ENCODE peak calls at places on chromosomes 2 and 18, in four cellular contexts. A, P, V and N are unnamed samples.

GRCh38 chr2:147782521-147782920 is 62.3 kb upstream of the ACVR2A start:
- DNase-seq in A (no peak), P (no peak), V (no peak), N (peak)

GRCh38 chr2:98479959-98480524 is 35.4 kb downstream of the INPP4A start:
- DNase-seq in A (no peak), P (peak), V (no peak), N (peak)

GRCh38 chr18:54163458-54163857 is 61.0 kb downstream of the MBD2 start:
- DNase-seq in A (no peak), P (no peak), V (no peak), N (no peak)

GRCh38 chr2:147621656-147622197 is 223.1 kb upstream of the ACVR2A start:
- DNase-seq in A (no peak), P (no peak), V (no peak), N (no peak)

GRCh38 chr2:111905990-111906735 is 7.8 kb downstream of the MERTK start:
- DNase-seq in A (no peak), P (no peak), V (no peak), N (no peak)

GRCh38 chr2:99819766-99820165 is 322.6 kb downstream of the AFF3 start:
- DNase-seq in A (no peak), P (no peak), V (no peak), N (no peak)

GRCh38 chr2:228658998-228659397 is 477.5 kb upstream of the SPHKAP start:
- DNase-seq in A (no peak), P (no peak), V (peak), N (no peak)

GRCh38 chr18:24199563-24199962 is 60.7 kb downstream of the CABYR start:
- DNase-seq in A (no peak), P (no peak), V (no peak), N (no peak)

GRCh38 chr2:38093503-38093902 is 17.6 kb upstream of the CYP1B1 start:
- DNase-seq in A (no peak), P (no peak), V (no peak), N (no peak)

GRCh38 chr2:64017811-64018714 is 1.2 kb downstream of the VPS54 start:
- DNase-seq in A (no peak), P (peak), V (peak), N (no peak)

GRCh38 chr2:36960005-36960675 is 6.2 kb downstream of the STRN start:
- DNase-seq in A (no peak), P (no peak), V (no peak), N (no peak)

GRCh38 chr2:239143858-239144712 is 256.7 kb downstream of the HDAC4 start:
- DNase-seq in A (peak), P (no peak), V (no peak), N (peak)

GRCh38 chr18:44321868-44322590 is 358.7 kb upstream of the SETBP1 start:
- DNase-seq in A (no peak), P (no peak), V (no peak), N (no peak)

GRCh38 chr2:71478806-71479205 is 25.4 kb downstream of the DYSF start:
- DNase-seq in A (no peak), P (no peak), V (no peak), N (no peak)

GRCh38 chr2:106140091-106140490 is 54.0 kb downstream of the UXS1 start:
- DNase-seq in A (no peak), P (no peak), V (no peak), N (no peak)

GRCh38 chr2:101173707-101174295 is 22.6 kb upstream of the TBC1D8 start:
- DNase-seq in A (no peak), P (peak), V (no peak), N (no peak)